ENCODE peak calls at places on chromosome 6, in seven cellular contexts. Y, I, W, S, M, P and Z are unnamed samples.
A peak's percentile ranks its signal among the peaks of the same experiment; 100 is the strongest.

GRCh38 chr6:30483677-30484279 is 5.5 kb upstream of the HLA-E start:
- DNase-seq in Y (no peak), I (no peak), W (no peak), S (peak; percentile 55), M (no peak), P (peak; percentile 64), Z (peak; percentile 80)

GRCh38 chr6:69162811-69163210 is 527.7 kb downstream of the ADGRB3 start:
- DNase-seq in Y (no peak), I (no peak), W (no peak), S (no peak), M (no peak), P (no peak), Z (no peak)

GRCh38 chr6:129655334-129655733 is 54.6 kb downstream of the ARHGAP18 start:
- DNase-seq in Y (no peak), I (no peak), W (no peak), S (no peak), M (no peak), P (no peak), Z (no peak)

GRCh38 chr6:14326774-14327173 is 209.2 kb downstream of the CD83 start:
- DNase-seq in Y (no peak), I (no peak), W (no peak), S (no peak), M (no peak), P (no peak), Z (no peak)

GRCh38 chr6:113122060-113122459 is 735.1 kb upstream of the MARCKS start:
- DNase-seq in Y (peak; percentile 21), I (no peak), W (no peak), S (peak; percentile 69), M (no peak), P (no peak), Z (peak; percentile 90)

GRCh38 chr6:68638225-68638900 is 3.3 kb downstream of the ADGRB3 start:
- DNase-seq in Y (peak; percentile 27), I (no peak), W (peak; percentile 46), S (peak; percentile 30), M (no peak), P (peak; percentile 30), Z (peak; percentile 48)

GRCh38 chr6:4942673-4943009 is 61.2 kb downstream of the RPP40 start:
- DNase-seq in Y (no peak), I (no peak), W (no peak), S (no peak), M (no peak), P (no peak), Z (no peak)

GRCh38 chr6:160031442-160031841 is 62.6 kb downstream of the IGF2R start:
- DNase-seq in Y (no peak), I (no peak), W (no peak), S (no peak), M (no peak), P (no peak), Z (peak; percentile 26)

GRCh38 chr6:26125015-26125690 is 37.9 kb downstream of the HFE start:
- DNase-seq in Y (no peak), I (peak; percentile 10), W (peak; percentile 25), S (no peak), M (no peak), P (no peak), Z (peak; percentile 30)

GRCh38 chr6:137218473-137218916 is 690 bp downstream of the IFNGR1 start:
- DNase-seq in Y (no peak), I (peak; percentile 44), W (peak; percentile 24), S (peak; percentile 64), M (peak; percentile 36), P (peak; percentile 45), Z (peak; percentile 57)

GRCh38 chr6:135014353-135014832 is 40.2 kb downstream of the HBS1L start:
- DNase-seq in Y (no peak), I (peak; percentile 14), W (peak; percentile 14), S (no peak), M (no peak), P (peak; percentile 49), Z (no peak)

GRCh38 chr6:8170245-8170644 is 67.9 kb upstream of the EEF1E1 start:
- DNase-seq in Y (peak; percentile 27), I (no peak), W (no peak), S (no peak), M (no peak), P (no peak), Z (no peak)